ENCODE peak calls at places on chromosomes 4 and X, in nine cellular contexts. B, G, A, P, D, C, U, O and Z are unnamed samples.

GRCh38 chr4:36944227-36944626 is 300.3 kb upstream of the NWD2 start:
- DNase-seq in B (no peak), G (no peak), A (no peak), P (no peak), D (no peak), C (no peak), U (no peak), O (no peak), Z (no peak)

GRCh38 chrX:68261060-68261672 is 172.1 kb downstream of the OPHN1 start:
- DNase-seq in B (peak), G (peak), A (peak), P (no peak), D (peak), C (no peak), U (no peak), O (peak), Z (no peak)

GRCh38 chrX:154396948-154397887 is 959 bp upstream of the RPL10 start:
- DNase-seq in B (peak), G (peak), A (peak), P (peak), D (peak), C (no peak), U (no peak), O (peak), Z (no peak)

GRCh38 chrX:134171661-134172587 is 65.1 kb upstream of the CCDC160 start:
- DNase-seq in B (peak), G (peak), A (no peak), P (no peak), D (no peak), C (no peak), U (no peak), O (no peak), Z (no peak)

GRCh38 chrX:19886888-19887531 is 390 bp downstream of the SH3KBP1 start:
- DNase-seq in B (no peak), G (peak), A (no peak), P (peak), D (no peak), C (no peak), U (no peak), O (no peak), Z (no peak)

GRCh38 chr4:52958232-52958631 is 96.1 kb downstream of the RASL11B start:
- DNase-seq in B (no peak), G (no peak), A (peak), P (no peak), D (no peak), C (no peak), U (no peak), O (no peak), Z (no peak)

GRCh38 chrX:36869457-36869856 is 138.7 kb upstream of the FAM47C start:
- DNase-seq in B (no peak), G (no peak), A (no peak), P (no peak), D (no peak), C (no peak), U (no peak), O (no peak), Z (no peak)

GRCh38 chr4:107792691-107793090 is 32.0 kb upstream of the SGMS2 start:
- DNase-seq in B (no peak), G (no peak), A (no peak), P (no peak), D (no peak), C (no peak), U (no peak), O (no peak), Z (no peak)

GRCh38 chr4:25021206-25021605 is 9.5 kb downstream of the LGI2 start:
- DNase-seq in B (no peak), G (no peak), A (no peak), P (no peak), D (no peak), C (no peak), U (no peak), O (no peak), Z (no peak)

GRCh38 chrX:132809581-132809980 is 148.8 kb downstream of the HS6ST2 start:
- DNase-seq in B (no peak), G (no peak), A (no peak), P (no peak), D (no peak), C (no peak), U (peak), O (no peak), Z (no peak)

GRCh38 chr4:6385288-6385687 is 87.1 kb downstream of the PPP2R2C start:
- DNase-seq in B (no peak), G (no peak), A (no peak), P (no peak), D (no peak), C (no peak), U (no peak), O (no peak), Z (no peak)

GRCh38 chrX:154032653-154033052 is 13.0 kb upstream of the IRAK1 start:
- DNase-seq in B (no peak), G (no peak), A (no peak), P (no peak), D (no peak), C (no peak), U (no peak), O (no peak), Z (no peak)

GRCh38 chr4:91267543-91267942 is 1036.2 kb upstream of the GRID2 start:
- DNase-seq in B (no peak), G (no peak), A (no peak), P (no peak), D (no peak), C (no peak), U (no peak), O (no peak), Z (no peak)

DNA sequence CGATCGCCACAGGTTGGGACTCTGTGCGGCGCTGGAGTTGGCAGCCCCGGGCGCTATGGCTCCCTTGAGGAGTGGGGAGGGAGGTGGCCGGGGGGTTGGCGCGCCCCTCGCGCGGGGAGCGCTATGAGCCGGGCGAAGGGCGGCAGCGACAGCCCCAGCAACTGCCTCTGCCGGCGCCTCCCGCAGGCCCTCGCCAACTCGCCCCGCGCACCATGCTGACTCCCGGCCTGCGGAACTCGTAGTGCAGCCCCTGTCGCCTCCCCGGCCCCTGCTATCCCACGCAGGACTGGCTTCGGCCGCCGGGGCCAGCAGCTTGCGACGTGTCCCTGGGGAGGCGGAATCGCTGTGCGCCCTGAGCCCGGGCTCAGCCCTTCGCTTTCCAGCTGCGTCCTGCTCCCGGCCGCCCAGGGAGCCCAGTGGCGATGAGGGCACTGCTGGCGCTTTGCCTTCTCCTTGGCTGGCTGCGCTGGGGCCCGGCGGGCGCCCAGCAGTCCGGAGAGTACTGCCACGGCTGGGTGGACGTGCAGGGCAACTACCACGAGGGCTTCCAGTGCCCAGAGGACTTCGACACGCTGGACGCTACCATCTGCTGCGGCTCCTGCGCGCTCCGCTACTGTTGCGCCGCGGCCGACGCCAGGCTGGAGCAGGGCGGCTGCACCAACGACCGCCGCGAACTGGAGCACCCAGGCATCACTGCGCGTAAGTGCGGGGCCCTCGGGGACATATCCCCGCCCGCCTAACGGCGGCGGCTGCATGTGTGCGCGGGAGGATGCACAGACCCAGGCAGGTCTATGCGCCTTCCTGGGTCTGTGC is 553 bp downstream of the SHISA3 start:
- DNase-seq in B (no peak), G (peak), A (peak), P (no peak), D (no peak), C (no peak), U (no peak), O (peak), Z (no peak)
- H3K4me3 ChIP-seq in B (peak), G (peak), A (peak), P (peak), D (peak), C (peak), U (peak), O (peak), Z (peak)

DNA sequence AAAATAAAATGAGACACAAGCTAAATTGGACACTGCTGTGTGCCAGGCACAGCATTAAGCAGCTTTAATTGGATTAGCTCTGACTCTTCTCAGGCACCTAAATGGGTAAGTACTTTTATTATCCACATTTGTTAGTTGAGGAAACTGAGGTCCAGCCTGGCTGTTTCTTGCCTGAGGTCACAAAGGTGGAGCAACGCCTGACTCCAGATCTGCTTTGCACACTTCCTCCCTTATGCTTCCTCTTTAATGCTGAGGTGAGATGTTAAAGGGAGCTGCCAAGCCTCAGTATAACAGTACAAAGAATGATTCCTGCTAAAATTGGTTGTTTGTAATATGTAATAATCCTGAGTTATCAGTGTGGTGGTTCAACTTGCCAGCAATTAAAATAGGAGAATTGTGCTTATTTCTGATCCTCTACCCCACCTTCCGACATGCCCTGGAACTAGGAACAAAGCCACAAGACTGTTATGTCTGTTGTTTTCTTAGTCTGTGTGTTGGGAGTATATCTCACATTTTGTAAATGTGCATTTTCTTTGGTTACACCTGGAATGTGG is 74.4 kb downstream of the AFF1 start:
- DNase-seq in B (no peak), G (no peak), A (no peak), P (no peak), D (no peak), C (no peak), U (no peak), O (no peak), Z (no peak)
- H3K4me3 ChIP-seq in B (peak), G (no peak), A (no peak), P (no peak), D (peak), C (peak), U (peak), O (peak), Z (peak)

DNA sequence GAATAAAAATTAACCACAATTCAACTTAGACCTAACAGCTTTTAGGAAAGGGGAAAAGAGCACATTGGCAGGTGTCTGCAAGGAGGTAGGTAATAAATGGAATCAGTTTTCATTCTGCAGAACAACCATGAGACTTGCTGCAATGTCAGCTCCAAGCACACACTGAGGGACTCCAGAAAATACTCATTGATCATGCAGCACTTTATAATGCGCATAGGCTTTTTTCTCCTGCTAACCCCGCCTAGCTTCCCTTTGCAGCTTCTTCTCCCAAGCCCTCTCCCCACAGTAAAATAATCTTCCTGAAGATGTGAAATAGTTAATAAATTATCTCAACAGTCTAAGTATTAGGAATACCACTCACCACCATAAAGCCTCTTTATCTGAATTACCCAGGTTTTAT is 36.9 kb downstream of the ANKRD17 start:
- DNase-seq in B (no peak), G (no peak), A (no peak), P (no peak), D (no peak), C (no peak), U (no peak), O (no peak), Z (no peak)
- H3K4me3 ChIP-seq in B (peak), G (peak), A (no peak), P (no peak), D (no peak), C (no peak), U (no peak), O (peak), Z (peak)

GRCh38 chrX:370963-371745 is 15.6 kb downstream of the PPP2R3B start:
- DNase-seq in B (no peak), G (no peak), A (no peak), P (no peak), D (no peak), C (no peak), U (no peak), O (no peak), Z (no peak)
- H3K4me3 ChIP-seq in B (no peak), G (no peak), A (no peak), P (no peak), D (no peak), C (no peak), U (no peak), O (no peak), Z (no peak)

DNA sequence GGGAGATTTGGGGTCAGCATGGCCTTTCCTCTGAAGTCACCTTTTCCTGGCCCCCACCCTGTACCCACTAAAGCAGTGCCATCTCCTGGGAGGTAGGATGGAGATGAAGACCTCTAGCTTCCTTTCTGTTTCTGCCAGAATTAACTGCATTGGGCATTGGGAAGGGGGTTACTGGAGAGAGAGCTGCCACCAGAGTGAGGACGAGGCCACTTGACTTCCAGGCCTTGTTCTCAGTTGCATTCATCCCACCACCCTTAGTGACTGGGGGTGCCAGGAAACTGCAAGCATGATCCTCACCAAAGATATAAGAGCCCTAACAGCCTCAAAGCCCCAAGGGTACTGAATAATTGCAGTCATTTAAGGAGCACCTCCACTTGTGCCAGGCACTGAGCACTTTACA is 15.8 kb downstream of the SASH3 start:
- DNase-seq in B (no peak), G (no peak), A (no peak), P (peak), D (peak), C (no peak), U (no peak), O (no peak), Z (no peak)
- H3K4me3 ChIP-seq in B (no peak), G (no peak), A (no peak), P (no peak), D (no peak), C (no peak), U (no peak), O (no peak), Z (no peak)